ENCODE peak calls at places on chromosomes 5 and 9, in nine cellular contexts. W, B, C, X, F, G, E, T and A are unnamed samples.

GRCh38 chr5:35851282-35851681 is 5.4 kb upstream of the IL7R start:
- DNase-seq in E (no peak), G (no peak), X (no peak), C (no peak), W (no peak), B (no peak), T (no peak), F (no peak), A (no peak)

GRCh38 chr9:129109504-129109903 is 1.1 kb downstream of the CRAT start:
- DNase-seq in W (peak; percentile 49), F (no peak), E (peak; percentile 41), C (no peak), G (no peak), B (peak; percentile 86), X (peak; percentile 63), T (peak; percentile 86), A (no peak)

GRCh38 chr9:93674580-93675335 is 98.4 kb downstream of the PHF2 start:
- DNase-seq in X (no peak), E (no peak), G (peak; percentile 37), B (peak; percentile 57), F (peak; percentile 19), C (peak; percentile 9), W (no peak), T (peak; percentile 52), A (no peak)

GRCh38 chr5:35785601-35786085 is 71.0 kb upstream of the IL7R start:
- DNase-seq in W (no peak), X (no peak), G (no peak), E (no peak), B (no peak), C (no peak), T (no peak), F (no peak), A (no peak)

GRCh38 chr9:32886021-32886420 is 102.7 kb downstream of the TMEM215 start:
- DNase-seq in T (no peak), G (no peak), B (no peak), X (no peak), F (no peak), C (no peak), W (no peak), E (no peak), A (no peak)

GRCh38 chr5:149113669-149114068 is 27.6 kb upstream of the ABLIM3 start:
- DNase-seq in C (no peak), G (no peak), F (no peak), E (no peak), X (no peak), B (no peak), W (no peak), T (no peak), A (no peak)

GRCh38 chr9:129501771-129502324 is 119.1 kb downstream of the C9orf50 start:
- DNase-seq in F (no peak), X (no peak), W (no peak), B (peak; percentile 76), T (peak; percentile 57), G (no peak), C (no peak), E (no peak), A (no peak)

GRCh38 chr5:115977988-115978387 is 15.7 kb downstream of the LVRN start:
- DNase-seq in F (no peak), T (no peak), W (no peak), B (no peak), G (no peak), C (no peak), X (no peak), E (no peak), A (no peak)

DNA sequence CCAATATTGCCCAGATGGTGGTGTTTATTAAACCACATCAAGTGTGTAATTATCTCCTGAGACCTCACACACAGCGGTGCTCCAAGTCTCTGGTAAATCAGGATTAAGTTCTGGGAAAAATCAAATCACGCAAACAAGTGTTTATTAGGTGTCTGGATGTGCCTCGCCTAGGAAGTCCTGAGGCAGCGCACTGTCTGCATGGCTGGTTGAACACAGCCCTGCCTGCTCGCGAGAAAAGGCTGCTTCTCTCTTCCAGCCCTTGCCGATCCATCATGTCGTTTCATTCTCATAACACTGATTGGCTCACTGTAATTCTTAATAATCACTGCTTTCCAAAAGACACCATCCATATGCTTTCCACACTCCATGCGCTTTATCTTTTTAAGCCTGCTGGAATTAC is 229.6 kb upstream of the DAP start:
- DNase-seq in W (no peak), G (no peak), E (no peak), C (no peak), X (no peak), T (no peak), F (no peak), B (no peak), A (no peak)
- TF ChIP-seq EP300 in W (no peak), G (no peak), E (no peak), C (no peak), X (no peak), T (no peak), F (no peak), B (no peak), A (no peak)

GRCh38 chr5:122778157-122778556 is 3.3 kb downstream of the SNX2 start:
- DNase-seq in T (no peak), X (no peak), W (no peak), B (no peak), G (no peak), C (no peak), E (no peak), F (no peak), A (no peak)

GRCh38 chr5:122779451-122779850 is 4.6 kb downstream of the SNX2 start:
- DNase-seq in X (no peak), G (no peak), E (no peak), T (no peak), C (no peak), F (no peak), B (no peak), W (no peak), A (no peak)

GRCh38 chr5:122776143-122776542 is 1.3 kb downstream of the SNX2 start:
- DNase-seq in X (peak; percentile 25), C (no peak), E (no peak), W (no peak), G (no peak), T (no peak), B (no peak), F (no peak), A (no peak)

GRCh38 chr5:122781465-122781864 is 6.6 kb downstream of the SNX2 start:
- DNase-seq in C (no peak), B (no peak), F (no peak), W (no peak), T (no peak), E (no peak), X (no peak), G (no peak), A (no peak)

DNA sequence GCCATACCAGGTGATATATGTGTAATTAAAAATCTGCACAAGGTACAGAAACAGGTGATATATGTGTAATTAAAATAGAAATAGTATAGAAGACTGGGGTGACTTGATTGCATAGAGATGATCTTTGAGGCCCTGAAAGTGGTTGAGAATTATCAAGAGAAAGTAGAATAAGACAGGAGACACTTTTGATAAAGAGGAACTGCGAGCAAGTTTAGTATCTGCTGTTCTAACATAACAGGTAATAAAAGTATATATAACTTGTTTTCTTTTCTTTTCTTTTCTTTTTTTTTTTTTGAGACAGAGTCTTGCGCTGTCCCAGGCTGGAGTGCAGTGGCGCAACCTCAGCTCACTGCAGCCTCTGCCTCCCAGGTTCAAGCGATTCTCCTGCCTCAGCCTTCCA is 5.4 kb downstream of the SNX2 start:
- DNase-seq in G (no peak), W (no peak), B (no peak), T (no peak), E (no peak), C (no peak), F (no peak), X (no peak), A (no peak)
- TF ChIP-seq POLR2AphosphoS5 in G (no peak), W (no peak), B (no peak), T (no peak), E (no peak), C (no peak), F (no peak), X (no peak), A (no peak)

GRCh38 chr9:131300444-131300843 is 10.9 kb downstream of the PLPP7 start:
- DNase-seq in W (no peak), C (no peak), G (no peak), E (no peak), B (no peak), F (no peak), T (no peak), X (no peak), A (no peak)

GRCh38 chr9:131299346-131299745 is 9.8 kb downstream of the PLPP7 start:
- DNase-seq in F (no peak), X (no peak), W (no peak), C (no peak), T (no peak), B (no peak), G (no peak), E (no peak), A (no peak)

GRCh38 chr9:131298816-131299215 is 9.3 kb downstream of the PLPP7 start:
- DNase-seq in G (no peak), E (no peak), B (no peak), W (no peak), C (no peak), F (no peak), X (no peak), T (no peak), A (no peak)

GRCh38 chr9:131298341-131298740 is 8.8 kb downstream of the PLPP7 start:
- DNase-seq in F (no peak), B (no peak), G (no peak), W (no peak), C (no peak), T (no peak), E (no peak), X (no peak), A (no peak)

GRCh38 chr9:131299948-131300347 is 10.4 kb downstream of the PLPP7 start:
- DNase-seq in F (no peak), E (no peak), C (no peak), W (no peak), T (no peak), X (no peak), G (no peak), B (no peak), A (no peak)
- TF ChIP-seq EP300 in F (no peak), E (no peak), C (no peak), W (no peak), T (no peak), X (no peak), G (no peak), B (no peak), A (no peak)

GRCh38 chr9:98785333-98785933 is 10.9 kb downstream of the ANKS6 start:
- DNase-seq in W (no peak), B (no peak), X (no peak), G (peak; percentile 35), T (no peak), E (no peak), F (no peak), C (no peak), A (peak; percentile 87)

GRCh38 chr9:98786750-98787510 is 9.4 kb downstream of the ANKS6 start:
- DNase-seq in B (peak; percentile 49), G (peak; percentile 24), W (no peak), C (no peak), F (no peak), E (no peak), T (no peak), X (no peak), A (peak; percentile 57)

GRCh38 chr9:98783518-98784226 is 12.7 kb downstream of the ANKS6 start:
- DNase-seq in E (no peak), T (no peak), C (no peak), B (no peak), G (peak; percentile 7), W (no peak), F (no peak), X (no peak), A (peak; percentile 64)

GRCh38 chr9:98787766-98788335 is 8.5 kb downstream of the ANKS6 start:
- DNase-seq in G (peak; percentile 22), T (no peak), F (no peak), X (no peak), C (no peak), E (no peak), B (peak; percentile 57), W (no peak), A (peak; percentile 72)

GRCh38 chr9:98784855-98785254 is 11.5 kb downstream of the ANKS6 start:
- DNase-seq in B (no peak), F (no peak), C (no peak), E (no peak), W (no peak), G (no peak), X (no peak), T (no peak), A (no peak)
- TF ChIP-seq POLR2AphosphoS5 in B (no peak), F (no peak), C (no peak), E (no peak), W (no peak), G (no peak), X (no peak), T (no peak), A (no peak)